ENCODE peak calls at places on chromosomes 6 and 20, in seven cellular contexts. L, D, R, Q, Y, A and P are unnamed samples. For H3K4me1, the result is how much of the 10 kb centered on the place peaks cover.

GRCh38 chr6:133697666-133698065 is 191.2 kb upstream of the TCF21 start:
- DNase-seq in L (no peak), D (no peak), R (no peak), Q (peak), Y (no peak), A (peak), P (no peak)

GRCh38 chr6:54467384-54467783 is 159.1 kb downstream of the TINAG start:
- DNase-seq in L (no peak), D (no peak), R (no peak), Q (no peak), Y (no peak), A (no peak), P (no peak)

GRCh38 chr6:65637289-65638046 is 69.6 kb downstream of the EYS start:
- DNase-seq in L (no peak), D (no peak), R (no peak), Q (no peak), Y (no peak), A (no peak), P (no peak)

GRCh38 chr20:31867011-31867410 is 3.3 kb downstream of the DUSP15 start:
- DNase-seq in L (no peak), D (no peak), R (no peak), Q (no peak), Y (no peak), A (no peak), P (no peak)

GRCh38 chr20:25741088-25741487 is 44.4 kb upstream of the ZNF337 start:
- DNase-seq in L (no peak), D (no peak), R (no peak), Q (no peak), Y (no peak), A (no peak), P (no peak)

GRCh38 chr6:2744206-2744771 is 6.4 kb downstream of the MYLK4 start:
- DNase-seq in L (no peak), D (peak), R (no peak), Q (peak), Y (no peak), A (no peak), P (peak)

GRCh38 chr6:124441430-124441829 is 520.8 kb upstream of the RNF217 start:
- DNase-seq in L (no peak), D (no peak), R (no peak), Q (no peak), Y (no peak), A (no peak), P (no peak)

GRCh38 chr6:164741938-164742451 is 567.4 kb downstream of the C6orf118 start:
- DNase-seq in L (no peak), D (no peak), R (no peak), Q (no peak), Y (no peak), A (no peak), P (no peak)

GRCh38 chr6:49003348-49003747 is 459.7 kb downstream of the MMUT start:
- DNase-seq in L (no peak), D (no peak), R (no peak), Q (no peak), Y (no peak), A (no peak), P (no peak)

GRCh38 chr20:20211274-20211987 is 156.5 kb upstream of the INSM1 start:
- DNase-seq in L (no peak), D (no peak), R (no peak), Q (no peak), Y (no peak), A (no peak), P (peak)

GRCh38 chr6:106445508-106445878 is 85.0 kb downstream of the CRYBG1 start:
- DNase-seq in L (no peak), D (no peak), R (no peak), Q (no peak), Y (no peak), A (no peak), P (no peak)

GRCh38 chr6:151149788-151150187 is 90.0 kb upstream of the AKAP12 start:
- DNase-seq in L (no peak), D (no peak), R (no peak), Q (no peak), Y (no peak), A (no peak), P (no peak)

GRCh38 chr20:31894980-31895675 is 24.7 kb downstream of the TTLL9 start:
- DNase-seq in L (peak), D (no peak), R (peak), Q (peak), Y (peak), A (peak), P (peak)

GRCh38 chr6:111154981-111155380 is 67.7 kb downstream of the SLC16A10 start:
- DNase-seq in L (no peak), D (no peak), R (no peak), Q (no peak), Y (no peak), A (no peak), P (no peak)

GRCh38 chr20:50848846-50849673 is 54.2 kb downstream of the BCAS4 start:
- DNase-seq in L (no peak), D (peak), R (no peak), Q (no peak), Y (peak), A (no peak), P (no peak)

GRCh38 chr6:68391953-68392352 is 243.1 kb upstream of the ADGRB3 start:
- DNase-seq in L (no peak), D (no peak), R (no peak), Q (no peak), Y (no peak), A (no peak), P (no peak)

GRCh38 chr20:33666293-33667244 is at the start of gene ACTL10:
- DNase-seq in L (peak), D (peak), R (peak), Q (peak), Y (peak), A (peak), P (peak)

GRCh38 chr6:116764961-116765841 is at the start of gene FAM162B:
- DNase-seq in L (peak), D (peak), R (no peak), Q (peak), Y (no peak), A (peak), P (peak)

GRCh38 chr20:32168184-32168910 is 39.2 kb downstream of the PLAGL2 start:
- DNase-seq in L (no peak), D (no peak), R (no peak), Q (peak), Y (no peak), A (peak), P (peak)

GRCh38 chr6:33987531-33988021 is 158.3 kb downstream of the GRM4 start:
- DNase-seq in L (no peak), D (no peak), R (no peak), Q (no peak), Y (no peak), A (no peak), P (no peak)

GRCh38 chr6:47414517-47415167 is 62.9 kb upstream of the CD2AP start:
- DNase-seq in L (peak), D (no peak), R (peak), Q (peak), Y (peak), A (peak), P (peak)

GRCh38 chr20:49091104-49091503 is 45.0 kb downstream of the CSE1L start:
- DNase-seq in L (no peak), D (no peak), R (no peak), Q (no peak), Y (no peak), A (no peak), P (no peak)

GRCh38 chr6:143513410-143513809 is 1.9 kb upstream of the FUCA2 start:
- DNase-seq in L (no peak), D (peak), R (no peak), Q (no peak), Y (no peak), A (no peak), P (peak)

GRCh38 chr20:59515013-59515905 is 89.1 kb upstream of the PHACTR3 start:
- DNase-seq in L (peak), D (peak), R (no peak), Q (peak), Y (no peak), A (peak), P (peak)

GRCh38 chr6:5529733-5530132 is 268.4 kb downstream of the FARS2 start:
- DNase-seq in L (no peak), D (no peak), R (no peak), Q (peak), Y (no peak), A (no peak), P (peak)

GRCh38 chr6:146997062-146997461 is 207.2 kb upstream of the STXBP5 start:
- DNase-seq in L (peak), D (no peak), R (no peak), Q (peak), Y (no peak), A (peak), P (peak)

GRCh38 chr6:13445005-13445743 is 42.2 kb downstream of the GFOD1 start:
- DNase-seq in L (peak), D (peak), R (no peak), Q (peak), Y (no peak), A (peak), P (no peak)

GRCh38 chr6:170206317-170206621 is 84.6 kb downstream of the DLL1 start:
- DNase-seq in L (no peak), D (no peak), R (no peak), Q (no peak), Y (no peak), A (no peak), P (no peak)

GRCh38 chr6:5036309-5036708 is 32.5 kb upstream of the RPP40 start:
- DNase-seq in L (peak), D (no peak), R (no peak), Q (peak), Y (peak), A (peak), P (peak)

GRCh38 chr20:6966721-6967120 is 199.2 kb downstream of the BMP2 start:
- DNase-seq in L (peak), D (no peak), R (no peak), Q (peak), Y (no peak), A (no peak), P (peak)

GRCh38 chr6:40798069-40798770 is 211.1 kb upstream of the LRFN2 start:
- DNase-seq in L (no peak), D (no peak), R (no peak), Q (no peak), Y (no peak), A (no peak), P (no peak)

GRCh38 chr6:136990754-136991153 is 54.0 kb downstream of the IL20RA start:
- DNase-seq in L (no peak), D (peak), R (no peak), Q (no peak), Y (no peak), A (no peak), P (no peak)

GRCh38 chr6:157804448-157805327 is 18.4 kb upstream of the SNX9 start:
- DNase-seq in L (no peak), D (no peak), R (no peak), Q (no peak), Y (no peak), A (peak), P (peak)

GRCh38 chr6:97563529-97563928 is 280.5 kb upstream of the MMS22L start:
- DNase-seq in L (no peak), D (no peak), R (no peak), Q (no peak), Y (no peak), A (no peak), P (no peak)

GRCh38 chr20:5714261-5715041 is 35.8 kb upstream of the SHLD1 start:
- DNase-seq in L (peak), D (no peak), R (no peak), Q (no peak), Y (peak), A (peak), P (no peak)

GRCh38 chr6:30013296-30013922 is 47.7 kb upstream of the POLR1H start:
- DNase-seq in L (no peak), D (peak), R (no peak), Q (no peak), Y (no peak), A (no peak), P (peak)

GRCh38 chr6:79031821-79032590 is 46.0 kb downstream of the PHIP start:
- DNase-seq in L (peak), D (no peak), R (no peak), Q (peak), Y (no peak), A (peak), P (peak)

GRCh38 chr6:32666420-32667300 is at the start of gene HLA-DQB1:
- DNase-seq in L (peak), D (peak), R (peak), Q (peak), Y (peak), A (no peak), P (peak)

GRCh38 chr6:20702366-20702765 is 168.1 kb downstream of the CDKAL1 start:
- DNase-seq in L (no peak), D (no peak), R (no peak), Q (no peak), Y (no peak), A (no peak), P (no peak)

DNA sequence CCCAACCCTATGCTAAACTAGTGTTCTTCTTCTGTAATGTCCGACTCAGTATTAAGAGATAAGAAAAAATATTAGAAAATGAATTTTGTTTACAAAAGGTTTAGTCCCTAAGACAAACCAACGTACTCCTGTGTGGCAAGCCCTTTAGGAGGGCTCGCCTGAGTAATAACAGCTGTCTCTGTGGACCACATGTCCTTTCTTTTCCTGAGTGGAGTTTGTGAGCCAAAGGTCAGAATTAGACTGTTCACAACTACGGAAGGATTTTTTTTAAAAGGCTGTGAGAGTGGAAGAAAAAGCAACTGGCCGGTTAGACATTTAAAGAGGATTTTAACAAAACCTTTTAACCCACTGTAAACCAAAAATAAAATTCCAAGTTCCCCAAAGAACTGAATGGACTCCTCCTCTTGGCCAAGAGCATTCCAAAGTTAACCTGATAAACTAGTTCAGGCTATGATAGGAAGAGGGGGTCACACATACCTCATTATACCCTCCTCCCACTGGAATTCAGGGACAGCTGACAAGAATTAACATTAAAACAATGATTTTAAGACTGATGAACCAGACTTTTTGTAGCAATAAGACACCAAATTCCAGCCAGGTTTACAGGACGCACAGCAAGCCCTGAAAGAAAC is 43.5 kb downstream of the FAM184A start:
- DNase-seq in L (no peak), D (no peak), R (no peak), Q (peak), Y (no peak), A (no peak), P (no peak)
- H3K9ac ChIP-seq in L (no peak), D (no peak), R (no peak), Q (no peak), Y (no peak), A (no peak), P (no peak)

DNA sequence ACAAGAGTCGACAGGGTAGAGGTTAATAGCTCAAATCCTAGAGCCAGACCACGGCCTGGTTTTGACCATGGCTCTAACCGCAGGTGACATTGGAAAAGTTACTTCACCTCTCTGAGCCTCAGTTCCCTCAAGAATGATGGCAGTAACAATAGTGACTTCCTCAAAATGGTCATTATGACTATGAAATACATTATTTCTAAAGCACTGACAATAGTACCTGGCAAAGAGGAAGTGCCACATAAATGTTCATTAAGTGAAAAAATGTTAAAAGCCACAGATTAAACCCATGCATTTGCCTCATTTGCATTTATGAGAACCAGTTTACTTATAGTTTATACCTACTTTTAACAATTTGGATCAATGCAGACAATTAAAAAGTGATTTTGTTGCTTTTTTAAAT is 12.3 kb downstream of the BTBD3 start:
- DNase-seq in L (no peak), D (no peak), R (no peak), Q (no peak), Y (no peak), A (no peak), P (no peak)
- H2AFZ ChIP-seq in L (no peak), D (no peak), R (no peak), Q (no peak), Y (no peak), A (no peak), P (no peak)

DNA sequence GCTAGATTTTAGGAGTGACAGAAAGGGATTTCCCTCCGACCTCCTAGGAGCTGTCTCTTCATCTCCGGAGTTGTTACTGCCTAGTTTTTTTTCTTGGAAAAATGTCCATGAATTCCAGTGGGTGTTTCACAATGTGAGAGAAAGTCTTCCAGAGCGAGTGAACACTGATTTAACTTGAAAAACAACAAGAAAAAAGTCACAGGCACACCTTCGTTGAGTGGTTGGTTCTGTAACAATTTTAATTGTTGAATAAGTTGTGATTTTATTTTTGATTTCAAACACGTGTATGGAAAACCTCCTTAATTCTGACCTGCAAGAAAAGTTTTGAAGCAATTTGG is 2.9 kb downstream of the TFAP2C start:
- DNase-seq in L (peak), D (no peak), R (no peak), Q (no peak), Y (no peak), A (no peak), P (peak)
- H3K4me1 ChIP-seq in L (half or more), D (under half), R (under half), Q (under half), Y (under half), A (under half), P (under half)

GRCh38 chr6:39521826-39522377 is 199.4 kb upstream of the KCNK16 start:
- DNase-seq in L (no peak), D (no peak), R (no peak), Q (no peak), Y (no peak), A (no peak), P (no peak)

GRCh38 chr6:39520943-39521342 is 198.4 kb upstream of the KCNK16 start:
- DNase-seq in L (no peak), D (no peak), R (no peak), Q (peak), Y (no peak), A (no peak), P (no peak)

GRCh38 chr6:39523987-39524386 is 201.2 kb downstream of the KIF6 start:
- DNase-seq in L (no peak), D (no peak), R (no peak), Q (peak), Y (no peak), A (no peak), P (no peak)

GRCh38 chr6:39517763-39518162 is 195.3 kb upstream of the KCNK16 start:
- DNase-seq in L (no peak), D (no peak), R (no peak), Q (peak), Y (no peak), A (no peak), P (peak)

GRCh38 chr6:39520411-39520810 is 197.9 kb upstream of the KCNK16 start:
- DNase-seq in L (no peak), D (no peak), R (no peak), Q (no peak), Y (no peak), A (no peak), P (peak)
- H3K9ac ChIP-seq in L (no peak), D (no peak), R (no peak), Q (no peak), Y (no peak), A (no peak), P (no peak)